ENCODE peak calls at places on chromosome 3, in five cellular contexts. V is A549, Y is HCT116, K is GM12878, S is HepG2. Q is an unnamed sample.

GRCh38 chr3:127170794-127171193 is 22.1 kb upstream of the PRR23E start:
- DNase-seq in V (no peak), Y (no peak), K (no peak), S (no peak), Q (no peak)

GRCh38 chr3:41259449-41260062 is 60.3 kb downstream of the CTNNB1 start:
- DNase-seq in V (no peak), Y (no peak), K (no peak), S (no peak), Q (no peak)

GRCh38 chr3:146503459-146504202 is 34.3 kb upstream of the PLSCR2 start:
- DNase-seq in V (peak; percentile 23), Y (peak; percentile 86), K (peak; percentile 62), S (peak; percentile 25), Q (no peak)

GRCh38 chr3:128418900-128419299 is 47.8 kb downstream of the DNAJB8 start:
- DNase-seq in V (no peak), Y (no peak), K (no peak), S (no peak), Q (no peak)

GRCh38 chr3:57863380-57863779 is 107.3 kb downstream of the SLMAP start:
- DNase-seq in V (no peak), Y (no peak), K (no peak), S (no peak), Q (no peak)

GRCh38 chr3:132641837-132642538 is 17.6 kb downstream of the ACAD11 start:
- DNase-seq in V (peak; percentile 38), Y (peak; percentile 22), K (no peak), S (peak; percentile 45), Q (peak; percentile 34)

GRCh38 chr3:134427400-134428111 is 53.3 kb upstream of the AMOTL2 start:
- DNase-seq in V (peak; percentile 70), Y (peak; percentile 93), K (no peak), S (peak; percentile 75), Q (no peak)

GRCh38 chr3:34323517-34323916 is 525.1 kb downstream of the PDCD6IP start:
- DNase-seq in V (no peak), Y (no peak), K (peak; percentile 52), S (no peak), Q (no peak)

GRCh38 chr3:171566803-171567422 is 106.7 kb upstream of the TNIK start:
- DNase-seq in V (peak; percentile 26), Y (peak; percentile 28), K (peak; percentile 42), S (peak; percentile 41), Q (peak; percentile 61)

GRCh38 chr3:9056581-9056980 is 93.3 kb upstream of the RAD18 start:
- DNase-seq in V (no peak), Y (no peak), K (no peak), S (no peak), Q (no peak)

GRCh38 chr3:127628788-127629456 is at the start of gene PODXL2:
- DNase-seq in V (peak; percentile 56), Y (peak; percentile 24), K (no peak), S (peak; percentile 28), Q (peak; percentile 98)

GRCh38 chr3:46892285-46893145 is 15.0 kb downstream of the PTH1R start:
- DNase-seq in V (peak; percentile 76), Y (peak; percentile 24), K (no peak), S (no peak), Q (peak; percentile 59)

GRCh38 chr3:135809038-135809437 is 156.5 kb upstream of the PPP2R3A start:
- DNase-seq in V (no peak), Y (no peak), K (no peak), S (no peak), Q (no peak)

GRCh38 chr3:171598990-171599389 is 138.8 kb upstream of the TNIK start:
- DNase-seq in V (no peak), Y (no peak), K (no peak), S (no peak), Q (no peak)

GRCh38 chr3:40829876-40830275 is 305.1 kb downstream of the ZNF621 start:
- DNase-seq in V (no peak), Y (no peak), K (no peak), S (peak; percentile 68), Q (no peak)

GRCh38 chr3:181009225-181009624 is 19.7 kb upstream of the DNAJC19 start:
- DNase-seq in V (no peak), Y (no peak), K (no peak), S (no peak), Q (no peak)

GRCh38 chr3:35968223-35968622 is 328.9 kb downstream of the ARPP21 start:
- DNase-seq in V (no peak), Y (no peak), K (no peak), S (no peak), Q (no peak)

GRCh38 chr3:160098946-160099626 is 110.5 kb downstream of the IL12A start:
- DNase-seq in V (no peak), Y (no peak), K (no peak), S (no peak), Q (no peak)

GRCh38 chr3:160098261-160098908 is 109.8 kb downstream of the IL12A start:
- DNase-seq in V (no peak), Y (no peak), K (no peak), S (no peak), Q (no peak)

GRCh38 chr3:160099855-160100254 is 111.2 kb downstream of the IL12A start:
- DNase-seq in V (no peak), Y (no peak), K (peak; percentile 5), S (no peak), Q (no peak)

GRCh38 chr3:160103397-160103796 is 114.8 kb downstream of the IL12A start:
- DNase-seq in V (no peak), Y (no peak), K (no peak), S (no peak), Q (no peak)

DNA sequence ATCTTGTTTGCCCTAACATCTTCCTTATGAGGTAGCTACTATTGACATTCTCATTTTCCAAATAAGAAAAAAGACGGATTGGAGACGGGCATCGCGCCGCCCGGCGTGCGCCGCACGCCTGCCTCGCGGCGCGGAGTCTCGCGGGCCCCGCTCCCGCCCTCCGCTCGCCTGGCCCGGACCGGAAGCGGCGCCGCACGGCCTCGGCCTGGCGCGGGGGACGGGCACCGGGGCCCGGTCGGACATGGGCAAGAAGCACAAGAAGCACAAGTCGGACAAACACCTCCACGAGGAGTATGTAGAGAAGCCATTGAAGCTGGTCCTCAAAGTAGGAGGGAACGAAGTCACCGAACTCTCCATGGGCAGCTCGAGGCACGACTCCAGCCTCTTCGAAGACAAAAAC is 112.0 kb downstream of the IL12A start:
- DNase-seq in V (no peak), Y (no peak), K (no peak), S (no peak), Q (no peak)
- TF ChIP-seq POLR2A in V (no peak), Y (no peak), K (no peak), S (no peak), Q (no peak)

GRCh38 chr3:183100376-183100775 is 1.1 kb upstream of the MCCC1 start:
- DNase-seq in V (no peak), Y (no peak), K (no peak), S (no peak), Q (no peak)
- TF ChIP-seq REST in V (no peak), Y (no peak), K (no peak), S (no peak), Q (no peak)

DNA sequence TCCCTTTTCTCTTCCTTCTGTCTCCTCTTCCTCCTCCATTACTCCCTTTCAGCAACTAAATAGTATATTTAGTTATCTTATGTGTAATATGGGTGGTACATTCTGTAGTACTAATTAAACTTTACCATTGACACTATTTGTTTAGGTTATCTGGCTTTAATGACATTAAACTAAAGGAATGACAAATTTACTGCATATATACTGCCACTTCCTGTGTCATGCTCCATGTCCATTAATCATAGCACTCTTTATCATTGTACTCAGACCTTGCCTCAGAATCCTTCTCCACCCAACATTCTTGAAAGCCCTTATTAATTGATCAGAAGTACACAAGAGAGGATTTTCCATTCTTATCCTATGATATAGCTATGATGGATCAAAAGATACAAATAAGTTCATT is 244.2 kb downstream of the NAALADL2 start:
- DNase-seq in V (no peak), Y (no peak), K (no peak), S (no peak), Q (no peak)
- TF ChIP-seq POLR2A in V (no peak), Y (no peak), K (no peak), S (no peak), Q (no peak)

DNA sequence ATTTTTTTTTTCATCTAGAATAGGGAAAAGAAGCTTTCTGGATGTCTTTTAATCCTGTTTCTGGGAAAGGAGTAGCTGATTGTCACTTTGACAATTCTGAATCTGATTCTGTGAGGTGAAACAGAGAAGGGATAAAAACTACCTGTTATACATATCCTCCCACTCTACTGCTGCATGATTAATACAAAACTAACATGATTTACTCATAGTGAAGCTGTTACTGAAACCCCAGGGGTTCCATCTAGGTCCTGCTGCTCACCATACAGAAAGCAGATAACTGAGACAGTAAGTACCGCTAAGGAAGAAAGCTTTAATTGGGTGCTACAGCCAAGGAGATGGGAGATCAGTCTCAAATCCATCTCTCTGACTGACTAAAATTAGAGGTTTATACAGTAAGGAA is 610.9 kb upstream of the ALCAM start:
- DNase-seq in V (no peak), Y (no peak), K (no peak), S (no peak), Q (no peak)
- TF ChIP-seq REST in V (no peak), Y (no peak), K (no peak), S (no peak), Q (no peak)

GRCh38 chr3:6177417-6177816 is 683.5 kb upstream of the GRM7 start:
- DNase-seq in V (no peak), Y (no peak), K (no peak), S (no peak), Q (no peak)
- TF ChIP-seq POLR2A in V (no peak), Y (no peak), K (no peak), S (no peak), Q (no peak)

DNA sequence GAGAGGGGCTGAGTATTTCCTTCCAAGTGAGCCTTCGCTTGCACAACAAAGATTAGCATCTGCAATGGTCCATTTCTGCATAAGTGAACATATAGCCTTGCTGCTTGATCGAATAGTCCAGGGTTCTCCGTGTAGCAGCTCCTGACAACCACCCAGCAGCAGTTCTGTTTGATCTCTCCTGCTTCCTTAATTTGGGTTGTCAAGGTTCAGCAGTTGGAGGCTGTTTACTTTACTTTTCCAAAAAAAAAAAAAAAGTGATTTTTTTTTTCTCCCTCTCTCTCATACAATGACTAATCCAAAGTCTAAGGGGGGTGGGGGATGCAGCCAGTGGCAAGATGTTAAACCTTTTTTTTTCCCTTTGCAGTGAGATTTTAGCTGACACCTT is 3.6 kb downstream of the FOXP1 start:
- DNase-seq in V (no peak), Y (no peak), K (no peak), S (peak; percentile 94), Q (peak; percentile 10)
- TF ChIP-seq REST in V (no peak), Y (no peak), K (no peak), S (peak; percentile 67), Q (no peak)

GRCh38 chr3:120095226-120096165 is 1.2 kb upstream of the GSK3B start:
- DNase-seq in V (peak; percentile 79), Y (peak; percentile 84), K (peak; percentile 68), S (peak; percentile 87), Q (peak; percentile 88)
- TF ChIP-seq POLR2A in V (peak; percentile 90), Y (peak; percentile 88), K (peak; percentile 92), S (peak; percentile 95), Q (peak; percentile 97)

DNA sequence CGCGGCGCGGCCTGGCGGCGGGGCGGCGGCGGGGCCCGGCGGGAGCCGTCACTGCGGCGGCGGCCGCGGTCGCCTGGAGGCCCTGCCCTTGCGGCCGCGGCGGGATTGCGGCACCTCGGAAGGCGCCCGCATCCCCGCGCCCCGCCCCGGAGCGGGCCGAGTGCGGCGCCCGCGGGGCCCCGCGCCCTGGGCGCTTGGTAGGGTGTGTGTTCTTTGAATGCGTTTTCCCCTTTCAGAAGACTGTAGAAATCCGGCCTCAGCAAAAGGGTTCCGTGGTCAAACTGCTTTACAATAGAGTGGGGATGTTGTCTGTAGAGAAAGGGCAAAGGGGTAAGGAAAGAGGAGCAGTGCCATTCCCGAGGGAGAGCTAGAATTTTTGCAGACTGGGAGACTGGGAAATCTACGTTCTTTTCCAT is 554 bp downstream of the SNRK start:
- DNase-seq in V (peak; percentile 33), Y (no peak), K (no peak), S (no peak), Q (no peak)
- TF ChIP-seq REST in V (no peak), Y (no peak), K (no peak), S (no peak), Q (no peak)